ENCODE peak calls at places on chromosomes 1 and 21, in nine cellular contexts. F, L, X, A, I, D, V, H and N are unnamed samples. For H3K4me1, the result is how much of the 10 kb centered on the place peaks cover.

GRCh38 chr1:226063362-226064167 is 1.0 kb downstream of the H3-3A start:
- DNase-seq in H (peak), I (no peak), V (peak), D (peak), A (peak), L (no peak), F (peak), X (peak), N (peak)

GRCh38 chr1:10965621-10966226 is 46.7 kb upstream of the TARDBP start:
- DNase-seq in X (peak), I (no peak), F (no peak), A (no peak), H (no peak), D (no peak), V (no peak), L (no peak), N (peak)

GRCh38 chr1:50981741-50982140 is 11.7 kb downstream of the CDKN2C start:
- DNase-seq in X (no peak), V (peak), F (no peak), H (no peak), I (no peak), D (no peak), L (no peak), A (no peak), N (no peak)

GRCh38 chr1:247156787-247157232 is 15.0 kb downstream of the ZNF124 start:
- DNase-seq in F (no peak), V (no peak), D (no peak), L (no peak), A (no peak), X (no peak), I (no peak), H (no peak), N (no peak)

GRCh38 chr21:26026113-26026512 is 144.5 kb downstream of the APP start:
- DNase-seq in F (no peak), D (no peak), V (no peak), H (no peak), A (no peak), X (no peak), L (no peak), I (no peak), N (no peak)

GRCh38 chr1:191888996-191889622 is 269.2 kb upstream of the RGS18 start:
- DNase-seq in H (no peak), L (no peak), F (no peak), A (no peak), D (no peak), I (no peak), X (no peak), V (no peak), N (no peak)

GRCh38 chr21:32463889-32464300 is 51.4 kb downstream of the EVA1C start:
- DNase-seq in I (peak), L (peak), H (no peak), F (no peak), V (no peak), X (no peak), D (peak), A (no peak), N (no peak)

GRCh38 chr1:199550384-199551067 is 477.0 kb upstream of the NR5A2 start:
- DNase-seq in L (no peak), F (no peak), V (peak), A (no peak), H (no peak), X (no peak), D (no peak), I (no peak), N (no peak)

GRCh38 chr1:228454238-228454637 is 32.9 kb upstream of the RNF187 start:
- DNase-seq in D (no peak), I (no peak), V (no peak), F (no peak), H (no peak), X (no peak), A (no peak), L (no peak), N (no peak)

GRCh38 chr1:203038891-203039608 is 12.8 kb downstream of the PPFIA4 start:
- DNase-seq in H (peak), D (peak), V (peak), L (no peak), F (peak), I (peak), A (peak), X (peak), N (no peak)

GRCh38 chr1:221699582-221700519 is 42.0 kb downstream of the DUSP10 start:
- DNase-seq in A (no peak), F (no peak), X (no peak), V (no peak), H (no peak), I (no peak), D (no peak), L (no peak), N (no peak)

GRCh38 chr1:20947409-20947808 is 160.3 kb upstream of the HP1BP3 start:
- DNase-seq in F (no peak), V (no peak), H (no peak), D (no peak), L (no peak), I (no peak), A (no peak), X (no peak), N (no peak)

GRCh38 chr1:169325117-169325516 is 42.5 kb downstream of the NME7 start:
- DNase-seq in V (no peak), X (no peak), F (no peak), A (no peak), D (no peak), I (no peak), L (no peak), H (no peak), N (no peak)

GRCh38 chr1:210264521-210265380 is 32.2 kb downstream of the SERTAD4 start:
- DNase-seq in L (no peak), A (no peak), F (no peak), D (no peak), X (no peak), V (peak), H (no peak), I (no peak), N (no peak)

GRCh38 chr1:236128646-236129178 is 13.6 kb upstream of the GPR137B start:
- DNase-seq in I (no peak), F (no peak), H (no peak), A (no peak), V (peak), D (no peak), L (no peak), X (no peak), N (no peak)

GRCh38 chr1:29682918-29683314 is 446.6 kb downstream of the PTPRU start:
- DNase-seq in X (peak), H (peak), F (no peak), D (peak), V (peak), L (no peak), I (no peak), A (peak), N (no peak)

DNA sequence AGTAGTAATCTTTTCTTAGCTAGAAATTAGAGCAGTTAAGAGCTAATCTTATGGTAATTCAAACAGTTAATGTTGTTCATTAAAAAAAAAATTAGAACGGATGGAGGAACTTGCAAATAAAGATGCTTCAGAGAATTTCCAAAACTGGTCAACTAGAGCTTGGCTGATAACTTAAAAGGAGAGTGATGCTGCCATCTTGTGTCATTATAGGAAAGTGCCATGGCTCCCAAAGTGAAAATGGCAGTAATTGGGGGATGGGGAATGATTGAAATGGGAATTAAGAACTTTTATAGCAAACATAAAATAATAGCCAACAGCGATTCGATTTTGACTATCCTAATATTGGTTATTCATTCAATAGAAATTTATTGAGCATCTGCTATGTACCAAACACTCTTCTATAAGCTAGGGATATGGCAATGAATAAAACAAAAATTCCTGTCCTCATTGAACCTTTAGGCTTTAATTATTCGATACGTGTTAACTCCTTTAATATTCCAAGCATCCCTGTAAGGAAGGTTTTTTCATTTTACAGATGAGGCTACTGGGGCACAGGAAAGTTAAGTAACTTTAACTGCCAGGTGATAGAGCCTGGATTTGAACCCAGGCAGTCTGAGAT is 5.7 kb upstream of the PLPP3 start:
- DNase-seq in L (peak), I (no peak), D (peak), A (no peak), V (peak), X (no peak), H (no peak), F (no peak), N (no peak)
- TF ChIP-seq CTCF in L (peak), I (peak), D (peak), A (peak), V (peak), X (peak), H (peak), F (peak), N (peak)

DNA sequence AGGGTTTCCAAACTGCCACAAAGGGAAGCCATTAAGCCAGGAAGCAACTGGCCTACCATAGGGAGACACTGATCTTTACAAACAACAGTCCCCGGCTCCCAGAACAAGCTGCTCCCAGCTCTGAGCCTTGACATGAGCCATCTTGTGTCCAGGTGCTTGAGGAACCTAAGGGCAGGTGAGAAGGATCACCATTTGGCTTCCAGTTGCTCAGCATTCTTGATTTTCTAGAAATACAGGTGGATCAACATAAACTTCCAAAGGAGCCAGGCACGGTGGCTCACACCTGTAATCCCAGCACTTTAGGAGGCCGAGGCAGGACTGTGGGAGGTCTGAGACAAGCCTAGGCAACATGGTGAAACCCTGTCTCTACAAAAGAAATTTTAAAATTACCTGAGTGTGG is 21.6 kb downstream of the ZBTB17 start:
- DNase-seq in A (no peak), L (no peak), D (no peak), I (no peak), H (no peak), X (no peak), V (no peak), F (peak), N (no peak)
- H3K4me1 ChIP-seq in A (half or more), L (under half), D (under half), I (under half), H (under half), X (under half), V (half or more), F (half or more), N (half or more)

GRCh38 chr1:182198006-182198605 is 136.6 kb upstream of the ZNF648 start:
- DNase-seq in X (no peak), H (no peak), A (no peak), L (no peak), D (no peak), V (no peak), F (no peak), I (no peak), N (no peak)

GRCh38 chr1:182196897-182197546 is 135.5 kb upstream of the ZNF648 start:
- DNase-seq in L (no peak), H (no peak), A (no peak), D (no peak), F (no peak), X (no peak), V (no peak), I (no peak), N (no peak)

GRCh38 chr1:182197555-182197954 is 136.0 kb upstream of the ZNF648 start:
- DNase-seq in D (no peak), V (no peak), I (no peak), F (no peak), L (no peak), X (no peak), A (no peak), H (no peak), N (no peak)

GRCh38 chr1:182195733-182196132 is 134.2 kb upstream of the ZNF648 start:
- DNase-seq in L (no peak), H (no peak), V (no peak), A (no peak), X (no peak), F (no peak), D (no peak), I (no peak), N (no peak)

GRCh38 chr1:182200025-182200814 is 138.7 kb upstream of the ZNF648 start:
- DNase-seq in D (no peak), H (no peak), V (no peak), X (peak), L (no peak), F (no peak), I (no peak), A (no peak), N (no peak)
- TF ChIP-seq POLR2AphosphoS5 in D (no peak), H (no peak), V (no peak), X (peak), L (no peak), F (no peak), I (no peak), A (no peak), N (no peak)

DNA sequence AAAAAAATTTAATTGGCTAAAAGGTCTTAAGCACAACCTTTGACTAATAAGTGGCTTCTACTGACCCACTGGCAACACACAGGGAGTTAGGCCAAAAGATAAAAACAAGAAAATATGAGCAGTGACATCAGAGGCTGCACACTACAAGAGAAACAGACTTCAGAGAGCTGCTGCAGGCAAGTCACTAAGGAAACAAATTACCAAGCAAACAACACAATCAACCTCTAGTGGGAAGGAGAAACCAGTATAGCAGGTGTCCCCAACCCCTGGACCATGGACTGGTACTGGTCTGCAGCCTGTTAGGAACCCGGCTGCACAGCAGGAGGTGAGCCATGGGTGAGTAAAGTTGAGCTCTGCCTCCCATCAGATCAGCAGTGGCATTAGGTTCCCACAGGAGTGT is 20.8 kb upstream of the ENSA start:
- DNase-seq in D (no peak), X (peak), F (no peak), V (no peak), L (no peak), A (no peak), H (no peak), I (no peak), N (no peak)
- TF ChIP-seq CTCF in D (no peak), X (no peak), F (no peak), V (no peak), L (no peak), A (no peak), H (no peak), I (no peak), N (no peak)

DNA sequence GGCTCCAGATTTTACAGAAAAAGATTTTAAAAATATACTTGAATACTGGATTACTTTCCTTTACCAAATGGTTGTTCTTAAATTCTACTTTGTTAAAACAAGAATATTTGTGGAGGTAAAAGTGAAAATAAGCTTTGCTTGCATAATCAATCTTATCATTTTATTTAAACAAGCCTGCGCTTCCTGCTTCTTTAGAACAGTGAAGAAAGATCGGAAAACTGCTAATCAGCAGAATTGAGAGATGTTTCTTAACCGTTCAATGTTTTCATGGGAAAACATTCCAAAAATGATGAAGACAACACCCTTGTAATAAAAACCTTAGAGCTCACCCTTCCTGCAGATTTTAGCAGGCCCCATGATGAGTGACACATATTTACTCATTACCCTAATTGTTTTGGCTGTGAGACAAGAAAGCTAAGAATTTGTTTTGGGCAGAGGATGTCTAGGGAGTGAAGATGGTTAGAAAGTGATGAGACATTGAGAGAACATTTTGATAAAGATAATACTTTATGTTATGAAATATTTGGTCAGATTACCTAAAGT is 72.6 kb downstream of the TPR start:
- DNase-seq in D (no peak), H (no peak), I (no peak), V (no peak), F (no peak), A (no peak), X (no peak), L (no peak), N (no peak)
- H3K4me1 ChIP-seq in D (under half), H (under half), I (under half), V (under half), F (under half), A (under half), X (under half), L (under half), N (under half)

GRCh38 chr1:14945132-14946010 is 208.2 kb upstream of the TMEM51 start:
- DNase-seq in F (no peak), I (no peak), V (peak), L (no peak), A (no peak), H (no peak), D (peak), X (peak), N (no peak)
- TF ChIP-seq POLR2AphosphoS5 in F (peak), I (no peak), V (peak), L (no peak), A (no peak), H (no peak), D (peak), X (peak), N (peak)

GRCh38 chr1:47549532-47549931 is 111.7 kb downstream of the FOXD2 start:
- DNase-seq in I (no peak), L (no peak), X (no peak), V (no peak), A (no peak), D (no peak), H (no peak), F (no peak), N (no peak)
- TF ChIP-seq CTCF in I (no peak), L (no peak), X (no peak), V (no peak), A (no peak), D (no peak), H (no peak), F (no peak), N (no peak)